ENCODE peak calls at places on chromosome 20, in nine cellular contexts. H, I, G, J, K, U, Q, D and F are unnamed samples.

GRCh38 chr20:62631336-62632317 is 10.7 kb upstream of the SLCO4A1 start:
- DNase-seq in H (no peak), I (no peak), G (no peak), J (no peak), K (no peak), U (no peak), Q (no peak), D (no peak), F (no peak)

GRCh38 chr20:33653900-33654596 is 8.1 kb upstream of the C20orf144 start:
- DNase-seq in H (no peak), I (no peak), G (peak; percentile 97), J (peak; percentile 71), K (no peak), U (no peak), Q (no peak), D (no peak), F (no peak)

GRCh38 chr20:53550590-53551187 is 43.0 kb downstream of the ZNF217 start:
- DNase-seq in H (peak; percentile 41), I (no peak), G (no peak), J (no peak), K (no peak), U (peak; percentile 38), Q (no peak), D (no peak), F (no peak)

GRCh38 chr20:43404880-43405279 is 52.8 kb upstream of the SRSF6 start:
- DNase-seq in H (no peak), I (no peak), G (peak; percentile 67), J (no peak), K (no peak), U (peak; percentile 6), Q (no peak), D (no peak), F (no peak)

GRCh38 chr20:41499961-41500725 is 118.0 kb downstream of the CHD6 start:
- DNase-seq in H (no peak), I (no peak), G (no peak), J (no peak), K (no peak), U (peak; percentile 66), Q (no peak), D (no peak), F (no peak)

GRCh38 chr20:20480689-20481088 is 112.8 kb downstream of the INSM1 start:
- DNase-seq in H (peak; percentile 13), I (no peak), G (no peak), J (no peak), K (no peak), U (peak; percentile 94), Q (no peak), D (no peak), F (no peak)

GRCh38 chr20:57208198-57208597 is 58.2 kb downstream of the BMP7 start:
- DNase-seq in H (no peak), I (no peak), G (no peak), J (no peak), K (no peak), U (no peak), Q (no peak), D (no peak), F (no peak)

GRCh38 chr20:1163653-1164052 is 21.1 kb downstream of the TMEM74B start:
- DNase-seq in H (no peak), I (no peak), G (no peak), J (no peak), K (no peak), U (no peak), Q (no peak), D (no peak), F (no peak)

GRCh38 chr20:38165966-38166706 is 1.1 kb upstream of the TGM2 start:
- DNase-seq in H (peak; percentile 78), I (no peak), G (no peak), J (peak; percentile 59), K (no peak), U (peak; percentile 43), Q (no peak), D (no peak), F (no peak)

GRCh38 chr20:33516882-33517281 is 27.0 kb downstream of the CBFA2T2 start:
- DNase-seq in H (peak; percentile 37), I (no peak), G (no peak), J (no peak), K (no peak), U (peak; percentile 26), Q (no peak), D (no peak), F (no peak)

GRCh38 chr20:45293041-45294002 is 13.3 kb upstream of the RBPJL start:
- DNase-seq in H (peak; percentile 80), I (peak; percentile 72), G (peak; percentile 98), J (peak; percentile 86), K (peak; percentile 56), U (peak; percentile 54), Q (peak; percentile 89), D (peak; percentile 82), F (peak; percentile 86)

GRCh38 chr20:63570281-63571086 is 3.6 kb downstream of the HELZ2 start:
- DNase-seq in H (no peak), I (no peak), G (no peak), J (no peak), K (no peak), U (no peak), Q (no peak), D (no peak), F (no peak)

GRCh38 chr20:24948939-24949679 is at the start of gene CST7:
- DNase-seq in H (no peak), I (no peak), G (no peak), J (no peak), K (no peak), U (no peak), Q (no peak), D (peak; percentile 39), F (no peak)

GRCh38 chr20:710762-711120 is 35.1 kb upstream of the SCRT2 start:
- DNase-seq in H (no peak), I (no peak), G (no peak), J (no peak), K (no peak), U (no peak), Q (no peak), D (no peak), F (no peak)

GRCh38 chr20:19498756-19499155 is 259.3 kb upstream of the RIN2 start:
- DNase-seq in H (no peak), I (no peak), G (no peak), J (no peak), K (no peak), U (no peak), Q (no peak), D (no peak), F (no peak)

GRCh38 chr20:44019638-44020335 is 105.1 kb downstream of the TOX2 start:
- DNase-seq in H (peak; percentile 14), I (no peak), G (no peak), J (no peak), K (no peak), U (peak; percentile 57), Q (no peak), D (no peak), F (no peak)

GRCh38 chr20:63320041-63320511 is 27.1 kb downstream of the COL20A1 start:
- DNase-seq in H (no peak), I (no peak), G (no peak), J (peak; percentile 51), K (no peak), U (no peak), Q (no peak), D (peak; percentile 5), F (peak; percentile 37)

GRCh38 chr20:57869951-57870315 is 160.1 kb upstream of the PMEPA1 start:
- DNase-seq in H (no peak), I (no peak), G (no peak), J (no peak), K (no peak), U (no peak), Q (peak; percentile 27), D (no peak), F (no peak)

GRCh38 chr20:63441777-63442493 is 30.5 kb downstream of the KCNQ2 start:
- DNase-seq in H (peak; percentile 76), I (no peak), G (peak; percentile 87), J (no peak), K (peak; percentile 23), U (peak; percentile 37), Q (no peak), D (peak; percentile 63), F (no peak)

GRCh38 chr20:51043811-51044210 is 20.9 kb upstream of the KCNG1 start:
- DNase-seq in H (no peak), I (no peak), G (no peak), J (no peak), K (no peak), U (peak; percentile 64), Q (no peak), D (no peak), F (no peak)

GRCh38 chr20:13873814-13874213 is 89.0 kb downstream of the NDUFAF5 start:
- DNase-seq in H (no peak), I (no peak), G (no peak), J (no peak), K (no peak), U (no peak), Q (no peak), D (no peak), F (no peak)

GRCh38 chr20:49583669-49584417 is 15.9 kb upstream of the PTGIS start:
- DNase-seq in H (no peak), I (no peak), G (peak; percentile 87), J (peak; percentile 93), K (no peak), U (peak; percentile 98), Q (no peak), D (peak; percentile 73), F (peak; percentile 78)

GRCh38 chr20:50303573-50304500 is 113.2 kb downstream of the CEBPB start:
- DNase-seq in H (peak; percentile 64), I (no peak), G (peak; percentile 86), J (peak; percentile 86), K (no peak), U (peak; percentile 81), Q (peak; percentile 81), D (peak; percentile 79), F (peak; percentile 86)

GRCh38 chr20:63735859-63736718 is at the start of gene LIME1:
- DNase-seq in H (no peak), I (peak; percentile 63), G (no peak), J (peak; percentile 67), K (no peak), U (no peak), Q (no peak), D (no peak), F (no peak)

GRCh38 chr20:25016471-25016870 is 23.9 kb upstream of the APMAP start:
- DNase-seq in H (no peak), I (no peak), G (no peak), J (peak; percentile 37), K (no peak), U (no peak), Q (no peak), D (no peak), F (no peak)

GRCh38 chr20:36876473-36876833 is 515 bp downstream of the TLDC2 start:
- DNase-seq in H (no peak), I (no peak), G (no peak), J (no peak), K (no peak), U (no peak), Q (no peak), D (no peak), F (no peak)

GRCh38 chr20:19022118-19022575 is 190.3 kb upstream of the SLC24A3 start:
- DNase-seq in H (no peak), I (no peak), G (no peak), J (no peak), K (no peak), U (no peak), Q (no peak), D (no peak), F (no peak)

GRCh38 chr20:10115021-10115420 is 80.2 kb downstream of the ANKEF1 start:
- DNase-seq in H (no peak), I (no peak), G (no peak), J (no peak), K (no peak), U (peak; percentile 67), Q (no peak), D (no peak), F (no peak)

GRCh38 chr20:57392512-57393271 is 1.5 kb downstream of the RBM38 start:
- DNase-seq in H (peak; percentile 50), I (peak; percentile 87), G (no peak), J (no peak), K (no peak), U (no peak), Q (no peak), D (peak; percentile 61), F (peak; percentile 60)